ENCODE peak calls at places on chromosomes 6 and 20, in four cellular contexts. C, S, N and H are unnamed samples.

GRCh38 chr20:4439461-4439860 is 282.2 kb upstream of the PRND start:
- DNase-seq in C (no peak), S (no peak), N (no peak), H (no peak)

GRCh38 chr6:132520953-132521352 is 8.0 kb upstream of the STX7 start:
- DNase-seq in C (no peak), S (peak), N (no peak), H (no peak)

GRCh38 chr6:35468980-35469710 is 944 bp downstream of the RPL10A start:
- DNase-seq in C (no peak), S (no peak), N (no peak), H (no peak)

GRCh38 chr20:4006640-4007039 is 8.7 kb downstream of the RNF24 start:
- DNase-seq in C (no peak), S (no peak), N (no peak), H (no peak)

GRCh38 chr20:46959081-46959692 is 64.5 kb downstream of the EYA2 start:
- DNase-seq in C (no peak), S (peak), N (no peak), H (peak)

GRCh38 chr6:141169419-141169818 is 963.3 kb upstream of the GJE1 start:
- DNase-seq in C (no peak), S (no peak), N (no peak), H (no peak)

GRCh38 chr6:113829702-113830058 is 27.5 kb upstream of the MARCKS start:
- DNase-seq in C (no peak), S (no peak), N (no peak), H (no peak)

GRCh38 chr20:37243937-37244571 is 17.6 kb downstream of the GHRH start:
- DNase-seq in C (no peak), S (no peak), N (no peak), H (no peak)

GRCh38 chr6:138307816-138308727 is 69.6 kb upstream of the SMIM28 start:
- DNase-seq in C (no peak), S (no peak), N (no peak), H (no peak)

GRCh38 chr6:124719951-124720350 is 242.3 kb upstream of the RNF217 start:
- DNase-seq in C (no peak), S (no peak), N (no peak), H (no peak)

GRCh38 chr6:142300758-142301251 is 1.0 kb upstream of the ADGRG6 start:
- DNase-seq in C (no peak), S (peak), N (no peak), H (peak)

GRCh38 chr20:63188641-63189321 is 27.1 kb downstream of the YTHDF1 start:
- DNase-seq in C (no peak), S (no peak), N (no peak), H (no peak)

GRCh38 chr20:56778765-56779195 is 149.7 kb downstream of the TFAP2C start:
- DNase-seq in C (no peak), S (no peak), N (no peak), H (no peak)

GRCh38 chr6:40791004-40791403 is 203.8 kb upstream of the LRFN2 start:
- DNase-seq in C (no peak), S (peak), N (no peak), H (no peak)

GRCh38 chr20:57562541-57563465 is 1.9 kb downstream of the PCK1 start:
- DNase-seq in C (no peak), S (no peak), N (no peak), H (no peak)

GRCh38 chr6:156777866-156778614 is 862 bp downstream of the ARID1B start:
- DNase-seq in C (peak), S (peak), N (peak), H (peak)

GRCh38 chr20:50848341-50848808 is 53.5 kb downstream of the BCAS4 start:
- DNase-seq in C (no peak), S (no peak), N (no peak), H (peak)

GRCh38 chr20:21167261-21167660 is 41.4 kb downstream of the KIZ start:
- DNase-seq in C (no peak), S (no peak), N (no peak), H (no peak)

GRCh38 chr6:50816115-50816675 is 2.5 kb upstream of the TFAP2B start:
- DNase-seq in C (peak), S (peak), N (peak), H (peak)

GRCh38 chr6:134550604-134551003 is 232.7 kb upstream of the SGK1 start:
- DNase-seq in C (no peak), S (no peak), N (no peak), H (no peak)